ENCODE peak calls at places on chromosome 17, in six cellular contexts. C, N, U, G, J and R are unnamed samples.

GRCh38 chr17:13776027-13776551 is 174.4 kb upstream of the HS3ST3A1 start:
- DNase-seq in G (no peak), N (no peak), U (no peak), C (no peak), J (peak), R (no peak)

GRCh38 chr17:39739020-39739884 is 1.5 kb downstream of the GRB7 start:
- DNase-seq in J (no peak), N (peak), G (no peak), U (no peak), C (no peak), R (no peak)

GRCh38 chr17:74755533-74755932 is 7.1 kb downstream of the NHERF1 start:
- DNase-seq in N (no peak), U (no peak), J (no peak), G (no peak), C (no peak), R (no peak)

GRCh38 chr17:30092886-30093285 is 23.7 kb upstream of the NSRP1 start:
- DNase-seq in G (no peak), J (no peak), C (no peak), N (no peak), U (no peak), R (no peak)

GRCh38 chr17:37493249-37494027 is 3.7 kb downstream of the DUSP14 start:
- DNase-seq in N (no peak), J (no peak), G (no peak), C (no peak), U (no peak), R (no peak)

GRCh38 chr17:11628374-11628773 is 30.1 kb downstream of the DNAH9 start:
- DNase-seq in G (no peak), C (no peak), J (peak), U (no peak), N (no peak), R (no peak)

GRCh38 chr17:82338858-82339633 is 5.5 kb upstream of the SECTM1 start:
- DNase-seq in U (no peak), N (peak), C (no peak), G (no peak), J (no peak), R (no peak)

GRCh38 chr17:78935419-78936323 is 10.5 kb upstream of the TIMP2 start:
- DNase-seq in C (no peak), U (peak), G (no peak), J (no peak), N (peak), R (no peak)

GRCh38 chr17:55264273-55264639 is 504 bp upstream of the HLF start:
- DNase-seq in U (no peak), N (no peak), J (peak), G (no peak), C (no peak), R (no peak)

GRCh38 chr17:42674755-42675347 is 1.9 kb downstream of the PLEKHH3 start:
- DNase-seq in G (no peak), J (peak), N (no peak), U (no peak), C (no peak), R (no peak)

GRCh38 chr17:75031972-75032895 is 14.5 kb downstream of the ATP5PD start:
- DNase-seq in G (no peak), U (peak), J (peak), C (no peak), N (peak), R (no peak)

GRCh38 chr17:68452724-68453290 is 4.5 kb downstream of the WIPI1 start:
- DNase-seq in C (no peak), J (peak), U (no peak), G (no peak), N (no peak), R (no peak)

GRCh38 chr17:47978324-47978723 is 7.4 kb downstream of the CDK5RAP3 start:
- DNase-seq in G (peak), N (peak), C (peak), J (peak), U (peak), R (no peak)

GRCh38 chr17:68576811-68577551 is 24.2 kb downstream of the FAM20A start:
- DNase-seq in N (no peak), C (no peak), J (no peak), U (no peak), G (no peak), R (no peak)

GRCh38 chr17:15999141-15999973 is at the start of the genes TTC19 and ZSWIM7:
- DNase-seq in J (peak), U (peak), C (peak), N (peak), G (peak), R (peak)

GRCh38 chr17:14197582-14197981 is 39.1 kb downstream of the CDRT15 start:
- DNase-seq in G (no peak), N (no peak), U (no peak), J (no peak), C (no peak), R (no peak)

GRCh38 chr17:373616-374225 is 21.1 kb upstream of the RPH3AL start:
- DNase-seq in N (no peak), U (no peak), J (no peak), G (no peak), C (no peak), R (no peak)

GRCh38 chr17:38910325-38910724 is 15.1 kb upstream of the LASP1NB start:
- DNase-seq in N (no peak), U (no peak), C (no peak), J (no peak), G (no peak), R (no peak)

GRCh38 chr17:77666480-77666879 is 292.0 kb upstream of the TNRC6C start:
- DNase-seq in C (no peak), N (no peak), J (no peak), U (no peak), G (no peak), R (no peak)

GRCh38 chr17:83012161-83012800 is 67.1 kb upstream of the METRNL start:
- DNase-seq in U (no peak), J (no peak), G (no peak), N (no peak), C (no peak), R (no peak)

GRCh38 chr17:75778861-75779249 is 5.8 kb upstream of the UNK start:
- DNase-seq in C (no peak), G (no peak), J (no peak), U (peak), N (peak), R (no peak)

GRCh38 chr17:40349477-40350409 is 14.8 kb downstream of the GJD3 start:
- DNase-seq in N (no peak), U (peak), J (no peak), C (no peak), G (no peak), R (no peak)

GRCh38 chr17:68257924-68258323 is 10.1 kb downstream of the AMZ2 start:
- DNase-seq in G (no peak), J (no peak), C (no peak), U (no peak), N (no peak), R (no peak)

GRCh38 chr17:17042851-17043667 is 802 bp downstream of the MPRIP start:
- DNase-seq in N (no peak), J (no peak), C (no peak), G (no peak), U (no peak), R (no peak)

GRCh38 chr17:32298721-32299578 is 33.3 kb downstream of the RHBDL3 start:
- DNase-seq in U (no peak), N (no peak), C (no peak), G (no peak), J (peak), R (no peak)

GRCh38 chr17:50425682-50426471 is at the start of gene ACSF2:
- DNase-seq in J (peak), G (peak), N (peak), U (peak), C (peak), R (no peak)

GRCh38 chr17:72587773-72588511 is 467.1 kb downstream of the SOX9 start:
- DNase-seq in N (no peak), G (no peak), C (no peak), J (no peak), U (no peak), R (no peak)